ENCODE peak calls at places on chromosome 11, in seven cellular contexts. S, M, Z, H, U, L and N are unnamed samples.

GRCh38 chr11:114278342-114279065 is 17.7 kb upstream of the NNMT start:
- DNase-seq in S (no peak), L (no peak), Z (no peak), U (no peak), M (no peak), H (no peak), N (no peak)

GRCh38 chr11:77695417-77695816 is 57.8 kb upstream of the CLNS1A start:
- DNase-seq in M (no peak), S (no peak), L (no peak), H (no peak), Z (no peak), U (no peak), N (no peak)

GRCh38 chr11:66339163-66339675 is 3.0 kb upstream of the RIN1 start:
- DNase-seq in U (no peak), S (no peak), M (no peak), L (no peak), Z (no peak), H (no peak), N (no peak)

GRCh38 chr11:9796276-9796675 is 132.4 kb downstream of the SWAP70 start:
- DNase-seq in M (no peak), H (no peak), Z (no peak), S (no peak), L (no peak), U (no peak), N (no peak)

GRCh38 chr11:78000193-78000592 is 5.7 kb upstream of the INTS4 start:
- DNase-seq in S (no peak), U (no peak), H (peak), L (peak), M (no peak), Z (peak), N (peak)

GRCh38 chr11:70739811-70740474 is 341.6 kb downstream of the CTTN start:
- DNase-seq in U (no peak), S (no peak), Z (no peak), L (no peak), H (no peak), M (no peak), N (no peak)

GRCh38 chr11:69138265-69138664 is 17.5 kb upstream of the SMIM38 start:
- DNase-seq in L (no peak), H (no peak), U (no peak), M (no peak), S (no peak), Z (no peak), N (no peak)

GRCh38 chr11:132139181-132139580 is 768.8 kb downstream of the NTM start:
- DNase-seq in H (no peak), Z (no peak), M (no peak), L (no peak), S (no peak), U (no peak), N (no peak)

GRCh38 chr11:128535468-128536457 is 51.6 kb downstream of the ETS1 start:
- DNase-seq in S (no peak), L (no peak), M (no peak), H (no peak), U (no peak), Z (no peak), N (no peak)

GRCh38 chr11:119028346-119029068 is 2.2 kb downstream of the SLC37A4 start:
- DNase-seq in H (no peak), Z (no peak), S (no peak), U (no peak), M (no peak), L (no peak), N (no peak)

GRCh38 chr11:64971421-64972233 is at the start of gene MAJIN:
- DNase-seq in M (peak), L (no peak), Z (peak), H (peak), U (peak), S (peak), N (peak)

GRCh38 chr11:126464796-126465195 is 109.3 kb downstream of the ST3GAL4 start:
- DNase-seq in S (no peak), L (no peak), H (no peak), M (no peak), Z (no peak), U (no peak), N (no peak)

GRCh38 chr11:119179983-119180382 is 5.3 kb upstream of the NHERF4 start:
- DNase-seq in M (no peak), U (no peak), L (peak), S (no peak), H (peak), Z (no peak), N (no peak)

GRCh38 chr11:9802291-9802861 is 138.5 kb downstream of the SWAP70 start:
- DNase-seq in L (peak), M (no peak), Z (no peak), H (peak), U (no peak), S (no peak), N (no peak)

GRCh38 chr11:122363306-122363705 is 247.3 kb upstream of the BLID start:
- DNase-seq in H (no peak), U (no peak), S (no peak), L (no peak), M (no peak), Z (no peak), N (no peak)

GRCh38 chr11:125945011-125945796 is 640 bp upstream of the VSIG10L2 start:
- DNase-seq in Z (no peak), S (no peak), L (no peak), H (peak), U (no peak), M (no peak), N (no peak)

GRCh38 chr11:61575886-61576516 is 4.9 kb downstream of the SYT7 start:
- DNase-seq in H (no peak), S (peak), U (no peak), Z (no peak), L (no peak), M (no peak), N (no peak)

GRCh38 chr11:103544874-103545273 is 435.6 kb downstream of the DYNC2H1 start:
- DNase-seq in S (no peak), M (no peak), Z (no peak), H (no peak), L (no peak), U (no peak), N (no peak)

GRCh38 chr11:126808851-126809250 is 191.7 kb downstream of the KIRREL3 start:
- DNase-seq in L (no peak), U (no peak), Z (no peak), H (no peak), S (no peak), M (no peak), N (no peak)

GRCh38 chr11:106409201-106409600 is 331.7 kb downstream of the AASDHPPT start:
- DNase-seq in M (no peak), Z (no peak), H (no peak), U (no peak), L (no peak), S (no peak), N (no peak)

GRCh38 chr11:8617063-8617462 is 23.0 kb upstream of the STK33 start:
- DNase-seq in U (no peak), M (no peak), Z (no peak), H (peak), S (no peak), L (no peak), N (no peak)

GRCh38 chr11:29937526-29937925 is 79.3 kb downstream of the KCNA4 start:
- DNase-seq in Z (no peak), U (no peak), S (no peak), L (no peak), M (no peak), H (no peak), N (no peak)

GRCh38 chr11:111312076-111312475 is 13.7 kb downstream of the POU2AF3 start:
- DNase-seq in H (no peak), U (no peak), M (no peak), L (peak), S (no peak), Z (no peak), N (no peak)